ENCODE peak calls at places on chromosomes 7 and 10, in nine cellular contexts. W is frontal cortex, Y is Panc1, B is T-cell, L is mammary epithelial cell, I is colonic mucosa, D is M059J, G is A172, R is neural crest cell. U is an unnamed sample.

GRCh38 chr10:29648114-29648982 is 13.6 kb upstream of the SVIL start:
- DNase-seq in L (no peak), B (no peak), W (no peak), G (no peak), R (no peak), D (peak), Y (no peak), I (peak), U (no peak)

GRCh38 chr7:27661776-27662489 is 750 bp downstream of the HIBADH start:
- DNase-seq in R (peak), D (no peak), Y (no peak), L (peak), I (no peak), G (peak), B (no peak), W (peak), U (peak)

GRCh38 chr10:95767884-95768556 is 12.1 kb downstream of the ENTPD1 start:
- DNase-seq in B (no peak), G (no peak), I (no peak), D (peak), L (no peak), R (no peak), W (no peak), Y (no peak), U (no peak)

GRCh38 chr10:78937388-78937787 is 131.4 kb upstream of the ZMIZ1 start:
- DNase-seq in G (no peak), W (no peak), L (no peak), I (no peak), D (no peak), Y (no peak), R (no peak), B (no peak), U (no peak)

GRCh38 chr7:132424821-132425739 is 151.2 kb downstream of the PLXNA4 start:
- DNase-seq in D (no peak), I (no peak), W (no peak), Y (no peak), R (no peak), B (no peak), G (no peak), L (no peak), U (no peak)

GRCh38 chr7:45938626-45939302 is 17.7 kb upstream of the IGFBP3 start:
- DNase-seq in R (no peak), Y (no peak), I (no peak), W (no peak), G (no peak), L (no peak), D (no peak), B (no peak), U (no peak)

GRCh38 chr10:71854031-71854430 is 3.0 kb upstream of the PSAP start:
- DNase-seq in G (no peak), R (no peak), L (no peak), Y (no peak), B (no peak), D (peak), I (no peak), W (no peak), U (no peak)

GRCh38 chr7:44880317-44881018 is 4.9 kb downstream of the PURB start:
- DNase-seq in B (no peak), W (no peak), R (no peak), D (no peak), Y (no peak), G (no peak), I (no peak), L (no peak), U (no peak)

GRCh38 chr7:126589068-126589684 is 663.6 kb downstream of the GRM8 start:
- DNase-seq in I (no peak), L (peak), W (no peak), G (no peak), Y (no peak), B (no peak), R (no peak), D (no peak), U (no peak)

GRCh38 chr10:30371954-30372353 is 22.9 kb upstream of the MTPAP start:
- DNase-seq in G (peak), R (no peak), D (peak), B (no peak), W (no peak), I (no peak), Y (no peak), L (no peak), U (no peak)

GRCh38 chr10:125213541-125214282 is 53.3 kb upstream of the CTBP2 start:
- DNase-seq in Y (no peak), I (no peak), L (no peak), G (no peak), B (no peak), W (peak), D (no peak), R (peak), U (no peak)

GRCh38 chr10:120386196-120386595 is 70.8 kb upstream of the PLPP4 start:
- DNase-seq in D (peak), L (no peak), Y (no peak), I (no peak), W (no peak), G (no peak), B (no peak), R (no peak), U (no peak)

GRCh38 chr7:36062159-36062815 is 90.8 kb upstream of the EEPD1 start:
- DNase-seq in L (no peak), I (no peak), G (no peak), D (no peak), Y (no peak), W (no peak), B (no peak), R (no peak), U (no peak)

GRCh38 chr10:90969947-90970673 is 49.2 kb upstream of the ANKRD1 start:
- DNase-seq in D (peak), W (no peak), L (peak), B (no peak), I (no peak), R (no peak), Y (no peak), G (peak), U (peak)

GRCh38 chr7:39688611-39689485 is 65.5 kb downstream of the RALA start:
- DNase-seq in B (no peak), D (peak), R (no peak), Y (no peak), L (peak), I (no peak), W (no peak), G (peak), U (peak)

GRCh38 chr10:4459531-4459930 is 366.5 kb upstream of the AKR1E2 start:
- DNase-seq in D (peak), I (no peak), W (no peak), R (no peak), Y (no peak), G (no peak), L (no peak), B (no peak), U (peak)

GRCh38 chr10:126029999-126030398 is 133.6 kb downstream of the FANK1 start:
- DNase-seq in L (no peak), G (no peak), I (no peak), D (no peak), R (no peak), Y (no peak), W (no peak), B (no peak), U (no peak)

GRCh38 chr7:105906169-105906568 is 29.8 kb upstream of the ATXN7L1 start:
- DNase-seq in Y (no peak), W (no peak), B (no peak), R (no peak), L (no peak), G (no peak), D (no peak), I (no peak), U (no peak)

GRCh38 chr7:114428211-114428610 is 13.6 kb downstream of the FOXP2 start:
- DNase-seq in G (no peak), D (no peak), W (no peak), B (no peak), R (no peak), Y (no peak), I (no peak), L (no peak), U (no peak)

GRCh38 chr7:158270856-158271413 is 316.7 kb downstream of the PTPRN2 start:
- DNase-seq in G (no peak), R (no peak), L (no peak), D (no peak), W (no peak), I (no peak), Y (no peak), B (no peak), U (no peak)

GRCh38 chr10:107732045-107732444 is 567.5 kb upstream of the SORCS1 start:
- DNase-seq in Y (no peak), R (no peak), G (no peak), D (no peak), I (no peak), B (no peak), W (no peak), L (no peak), U (no peak)

GRCh38 chr7:111931016-111931517 is 275.1 kb downstream of the DOCK4 start:
- DNase-seq in R (no peak), W (no peak), D (peak), G (peak), L (peak), Y (no peak), B (no peak), I (no peak), U (peak)

GRCh38 chr10:3538850-3539531 is 246.0 kb downstream of the KLF6 start:
- DNase-seq in G (peak), B (no peak), L (peak), R (no peak), W (no peak), I (no peak), D (peak), Y (no peak), U (peak)

GRCh38 chr10:42866115-42866995 is 83.8 kb downstream of the BMS1 start:
- DNase-seq in Y (no peak), R (peak), I (peak), D (peak), G (peak), B (no peak), L (peak), W (peak), U (peak)

GRCh38 chr10:99682752-99683151 is 23.4 kb downstream of the ENTPD7 start:
- DNase-seq in Y (no peak), D (peak), G (peak), B (no peak), I (no peak), R (no peak), L (peak), W (no peak), U (peak)

GRCh38 chr10:102410427-102411073 is 8.0 kb downstream of the PSD start:
- DNase-seq in G (no peak), R (peak), D (no peak), Y (no peak), W (peak), L (no peak), B (no peak), I (no peak), U (no peak)